ENCODE peak calls at places on chromosomes 11 and 22, in six cellular contexts. E is neural progenitor cell, A is GM23338, P is PC-3, J is OCI-LY7, D is MM.1S. U is an unnamed sample.

GRCh38 chr11:12797996-12798395 is 123.8 kb downstream of the TEAD1 start:
- DNase-seq in E (no peak), A (no peak), P (no peak), J (no peak), D (no peak), U (no peak)

GRCh38 chr22:19507534-19507861 is 16.7 kb downstream of the CLDN5 start:
- DNase-seq in E (no peak), A (no peak), P (no peak), J (no peak), D (no peak), U (no peak)

GRCh38 chr22:17120281-17120680 is 879 bp downstream of the TMEM121B start:
- DNase-seq in E (peak; percentile 95), A (peak; percentile 92), P (no peak), J (no peak), D (peak; percentile 45), U (peak; percentile 85)

GRCh38 chr22:29312218-29313125 is 3.0 kb downstream of the RASL10A start:
- DNase-seq in E (no peak), A (no peak), P (no peak), J (no peak), D (no peak), U (no peak)

GRCh38 chr11:34977039-34977906 is 60.9 kb downstream of the PDHX start:
- DNase-seq in E (no peak), A (no peak), P (peak; percentile 81), J (no peak), D (no peak), U (no peak)

GRCh38 chr11:76436020-76436419 is 8.8 kb upstream of the EMSY start:
- DNase-seq in E (no peak), A (no peak), P (no peak), J (no peak), D (no peak), U (no peak)

GRCh38 chr11:12275818-12276217 is 101.6 kb upstream of the PARVA start:
- DNase-seq in E (no peak), A (no peak), P (no peak), J (no peak), D (no peak), U (no peak)

GRCh38 chr22:27835446-27835845 is 33.9 kb upstream of the MN1 start:
- DNase-seq in E (no peak), A (no peak), P (no peak), J (no peak), D (no peak), U (no peak)

GRCh38 chr11:1978865-1979473 is 18.7 kb downstream of the H19 start:
- DNase-seq in E (no peak), A (no peak), P (no peak), J (no peak), D (no peak), U (no peak)

GRCh38 chr22:50360578-50360977 is 17.5 kb downstream of the PPP6R2 start:
- DNase-seq in E (no peak), A (no peak), P (no peak), J (no peak), D (no peak), U (no peak)

GRCh38 chr11:45622861-45623260 is 42.6 kb downstream of the CHST1 start:
- DNase-seq in E (no peak), A (no peak), P (no peak), J (no peak), D (no peak), U (no peak)

GRCh38 chr22:38953577-38954413 is 3.6 kb upstream of the APOBEC3A start:
- DNase-seq in E (no peak), A (no peak), P (peak; percentile 6), J (no peak), D (peak; percentile 86), U (peak; percentile 51)

GRCh38 chr11:70483940-70484339 is 85.6 kb downstream of the CTTN start:
- DNase-seq in E (no peak), A (no peak), P (no peak), J (no peak), D (no peak), U (no peak)

GRCh38 chr11:127018683-127019279 is 18.2 kb upstream of the KIRREL3 start:
- DNase-seq in E (no peak), A (no peak), P (no peak), J (no peak), D (no peak), U (no peak)

GRCh38 chr11:80024119-80024518 is 583.3 kb upstream of the TENM4 start:
- DNase-seq in E (no peak), A (no peak), P (no peak), J (no peak), D (no peak), U (peak; percentile 5)

GRCh38 chr11:76206077-76206326 is 300 bp downstream of the WNT11 start:
- DNase-seq in E (no peak), A (no peak), P (no peak), J (no peak), D (no peak), U (no peak)

GRCh38 chr11:102819491-102819890 is 21.5 kb upstream of the MMP1 start:
- DNase-seq in E (no peak), A (no peak), P (no peak), J (no peak), D (peak; percentile 57), U (no peak)

GRCh38 chr22:18974477-18975180 is 38.5 kb upstream of the PRODH start:
- DNase-seq in E (no peak), A (no peak), P (no peak), J (no peak), D (no peak), U (no peak)

GRCh38 chr22:19638282-19639015 is 75.9 kb upstream of the SEPTIN5 start:
- DNase-seq in E (no peak), A (no peak), P (no peak), J (no peak), D (no peak), U (no peak)

GRCh38 chr22:47452184-47452583 is 689.7 kb downstream of the TBC1D22A start:
- DNase-seq in E (no peak), A (peak; percentile 0), P (peak; percentile 39), J (peak; percentile 49), D (no peak), U (no peak)

GRCh38 chr11:118916842-118917388 is 8.8 kb downstream of the BCL9L start:
- DNase-seq in E (peak; percentile 79), A (peak; percentile 79), P (peak; percentile 94), J (no peak), D (no peak), U (peak; percentile 85)

GRCh38 chr11:11141019-11141418 is 212.0 kb downstream of the CSNK2A3 start:
- DNase-seq in E (no peak), A (no peak), P (no peak), J (no peak), D (no peak), U (no peak)

GRCh38 chr22:18050065-18050464 is 25.7 kb upstream of the MICAL3 start:
- DNase-seq in E (no peak), A (no peak), P (no peak), J (no peak), D (no peak), U (no peak)

GRCh38 chr22:17007852-17008731 is at the start of gene GAB4:
- DNase-seq in E (no peak), A (peak; percentile 39), P (no peak), J (no peak), D (no peak), U (no peak)

GRCh38 chr22:22710719-22711531 is 66.5 kb downstream of the GGTLC2 start:
- DNase-seq in E (peak; percentile 61), A (peak; percentile 70), P (peak; percentile 71), J (peak; percentile 69), D (peak; percentile 52), U (peak; percentile 75)

GRCh38 chr22:27810566-27810965 is 9.0 kb upstream of the MN1 start:
- DNase-seq in E (peak; percentile 42), A (no peak), P (peak; percentile 7), J (no peak), D (no peak), U (peak; percentile 71)

DNA sequence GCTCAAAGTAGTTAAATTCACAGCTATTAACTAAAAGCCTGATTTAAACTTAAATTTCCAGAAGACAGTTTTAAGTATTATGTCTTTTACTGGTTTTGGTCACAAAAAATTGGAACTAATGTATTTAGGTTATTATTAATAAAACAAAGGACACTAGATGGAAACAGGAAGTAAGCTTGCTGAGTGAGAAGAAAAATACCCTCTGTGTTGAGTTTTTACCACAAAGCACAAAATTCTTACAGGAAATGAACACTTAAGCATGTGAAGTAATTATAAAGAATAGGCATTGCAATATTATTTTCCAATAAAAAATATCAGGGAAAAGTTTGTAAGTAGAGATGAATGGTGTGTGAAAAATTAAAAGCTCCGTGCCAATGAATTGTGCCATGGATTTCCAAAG is 46.3 kb downstream of the PIK3C2A start:
- DNase-seq in E (no peak), A (no peak), P (no peak), J (peak; percentile 24), D (peak; percentile 50), U (no peak)
- TF ChIP-seq EZH2phosphoT487 in E (no peak), A (no peak), P (no peak), J (no peak), D (no peak), U (no peak)

GRCh38 chr11:72972541-72973128 is 158.4 kb downstream of the ATG16L2 start:
- DNase-seq in E (no peak), A (no peak), P (peak; percentile 48), J (no peak), D (no peak), U (no peak)
- H3K4me1 ChIP-seq in E (no peaks in the 10 kb centered on the region), A (no peaks in the 10 kb centered on the region), P (peaks cover 29% of the 10 kb centered on the region), J (no peaks in the 10 kb centered on the region), D (peaks cover 26% of the 10 kb centered on the region), U (peaks cover 6% of the 10 kb centered on the region)

GRCh38 chr11:93476796-93477195 is 66.4 kb downstream of the SMCO4 start:
- DNase-seq in E (no peak), A (no peak), P (peak; percentile 98), J (no peak), D (no peak), U (no peak)
- TF ChIP-seq EZH2phosphoT487 in E (no peak), A (no peak), P (no peak), J (no peak), D (no peak), U (no peak)

GRCh38 chr11:128696930-128697329 is 3.1 kb downstream of the FLI1 start:
- DNase-seq in E (no peak), A (no peak), P (no peak), J (no peak), D (no peak), U (no peak)

GRCh38 chr11:128695539-128696221 is 1.8 kb downstream of the FLI1 start:
- DNase-seq in E (no peak), A (no peak), P (no peak), J (peak; percentile 78), D (peak; percentile 53), U (no peak)

GRCh38 chr11:128694618-128695481 is 978 bp downstream of the FLI1 start:
- DNase-seq in E (peak; percentile 66), A (peak; percentile 75), P (no peak), J (peak; percentile 55), D (peak; percentile 34), U (no peak)

GRCh38 chr11:128701086-128701485 is 7.2 kb downstream of the FLI1 start:
- DNase-seq in E (no peak), A (no peak), P (no peak), J (no peak), D (no peak), U (no peak)

DNA sequence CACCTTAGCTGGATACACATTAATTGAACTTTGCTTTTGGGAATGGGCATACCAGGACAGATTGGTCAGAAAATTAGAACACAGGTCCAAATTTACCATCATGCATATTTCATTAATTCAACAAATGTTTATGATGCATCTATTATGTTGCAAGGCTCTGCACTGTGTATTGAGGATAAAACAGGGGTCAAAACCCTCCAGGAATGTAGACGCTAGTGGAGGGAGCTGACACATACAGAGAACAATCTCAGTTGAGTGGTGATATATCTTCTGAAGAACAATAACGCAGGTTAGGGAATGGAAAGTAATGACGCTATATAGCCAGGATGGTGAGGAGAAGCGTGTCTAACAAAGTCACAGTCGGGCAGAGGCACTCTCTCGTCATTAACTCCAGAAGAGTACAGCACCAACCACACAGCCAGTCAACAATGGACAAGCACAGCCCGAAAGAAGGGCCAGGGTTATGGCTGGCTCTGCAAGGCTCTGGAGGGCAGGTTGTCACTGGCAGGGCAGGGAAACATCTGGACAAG is 3.8 kb downstream of the FLI1 start:
- DNase-seq in E (no peak), A (no peak), P (no peak), J (no peak), D (no peak), U (no peak)
- H3K4me1 ChIP-seq in E (peaks cover 24% of the 10 kb centered on the region), A (peaks cover 10% of the 10 kb centered on the region), P (no peaks in the 10 kb centered on the region), J (peaks cover 50% of the 10 kb centered on the region), D (peaks cover 56% of the 10 kb centered on the region), U (peaks cover 7% of the 10 kb centered on the region)